ENCODE peak calls at places on chromosome 14, in six cellular contexts. One of them, this sample, is unnamed.

GRCh38 chr14:40841886-40842285 is 764.8 kb upstream of the LRFN5 start:
- DNase-seq in stimulated activated CD4-positive, alpha-beta T cell treated with anti-CD3 and anti-CD28 coated beads, TNF-alpha, amount 100 ng/mL, for 4 hours: no peak
- DNase-seq in epithelial cell of prostate: no peak
- DNase-seq in effector memory CD4-positive, alpha-beta T cell: no peak
- DNase-seq in D721Med: no peak
- DNase-seq in AG04450: no peak
- DNase-seq in this sample: no peak

GRCh38 chr14:102757646-102758045 is 19.6 kb upstream of the TRAF3 start:
- DNase-seq in D721Med: no peak
- DNase-seq in epithelial cell of prostate: no peak
- DNase-seq in stimulated activated CD4-positive, alpha-beta T cell treated with anti-CD3 and anti-CD28 coated beads, TNF-alpha, amount 100 ng/mL, for 4 hours: no peak
- DNase-seq in effector memory CD4-positive, alpha-beta T cell: no peak
- DNase-seq in AG04450: no peak
- DNase-seq in this sample: no peak

GRCh38 chr14:53875337-53875897 is 81.2 kb downstream of the BMP4 start:
- DNase-seq in epithelial cell of prostate: no peak
- DNase-seq in effector memory CD4-positive, alpha-beta T cell: no peak
- DNase-seq in D721Med: no peak
- DNase-seq in stimulated activated CD4-positive, alpha-beta T cell treated with anti-CD3 and anti-CD28 coated beads, TNF-alpha, amount 100 ng/mL, for 4 hours: no peak
- DNase-seq in AG04450: no peak
- DNase-seq in this sample: no peak

GRCh38 chr14:99773496-99774203 is 19.6 kb upstream of the EML1 start:
- DNase-seq in epithelial cell of prostate: no peak
- DNase-seq in effector memory CD4-positive, alpha-beta T cell: no peak
- DNase-seq in D721Med: no peak
- DNase-seq in AG04450: no peak
- DNase-seq in stimulated activated CD4-positive, alpha-beta T cell treated with anti-CD3 and anti-CD28 coated beads, TNF-alpha, amount 100 ng/mL, for 4 hours: no peak
- DNase-seq in this sample: no peak

GRCh38 chr14:68235011-68235410 is 415.4 kb downstream of the RAD51B start:
- DNase-seq in epithelial cell of prostate: no peak
- DNase-seq in D721Med: no peak
- DNase-seq in stimulated activated CD4-positive, alpha-beta T cell treated with anti-CD3 and anti-CD28 coated beads, TNF-alpha, amount 100 ng/mL, for 4 hours: no peak
- DNase-seq in effector memory CD4-positive, alpha-beta T cell: no peak
- DNase-seq in AG04450: no peak
- DNase-seq in this sample: peak

GRCh38 chr14:32203928-32204357 is 874 bp upstream of the RNU6-8 start:
- DNase-seq in effector memory CD4-positive, alpha-beta T cell: no peak
- DNase-seq in epithelial cell of prostate: no peak
- DNase-seq in D721Med: no peak
- DNase-seq in stimulated activated CD4-positive, alpha-beta T cell treated with anti-CD3 and anti-CD28 coated beads, TNF-alpha, amount 100 ng/mL, for 4 hours: no peak
- DNase-seq in AG04450: no peak
- DNase-seq in this sample: no peak

GRCh38 chr14:91300957-91301356 is 56.5 kb upstream of the GPR68 start:
- DNase-seq in AG04450: no peak
- DNase-seq in D721Med: no peak
- DNase-seq in effector memory CD4-positive, alpha-beta T cell: no peak
- DNase-seq in stimulated activated CD4-positive, alpha-beta T cell treated with anti-CD3 and anti-CD28 coated beads, TNF-alpha, amount 100 ng/mL, for 4 hours: no peak
- DNase-seq in epithelial cell of prostate: no peak
- DNase-seq in this sample: no peak

GRCh38 chr14:95647926-95648325 is 38.3 kb upstream of the TCL1B start:
- DNase-seq in D721Med: no peak
- DNase-seq in AG04450: no peak
- DNase-seq in stimulated activated CD4-positive, alpha-beta T cell treated with anti-CD3 and anti-CD28 coated beads, TNF-alpha, amount 100 ng/mL, for 4 hours: no peak
- DNase-seq in effector memory CD4-positive, alpha-beta T cell: no peak
- DNase-seq in epithelial cell of prostate: no peak
- DNase-seq in this sample: no peak

GRCh38 chr14:69660344-69661193 is 49.2 kb downstream of the SUSD6 start:
- DNase-seq in D721Med: no peak
- DNase-seq in effector memory CD4-positive, alpha-beta T cell: no peak
- DNase-seq in epithelial cell of prostate: no peak
- DNase-seq in stimulated activated CD4-positive, alpha-beta T cell treated with anti-CD3 and anti-CD28 coated beads, TNF-alpha, amount 100 ng/mL, for 4 hours: no peak
- DNase-seq in AG04450: no peak
- DNase-seq in this sample: no peak

GRCh38 chr14:37093364-37093763 is 79.0 kb downstream of the SLC25A21 start:
- DNase-seq in AG04450: no peak
- DNase-seq in epithelial cell of prostate: no peak
- DNase-seq in D721Med: no peak
- DNase-seq in effector memory CD4-positive, alpha-beta T cell: no peak
- DNase-seq in stimulated activated CD4-positive, alpha-beta T cell treated with anti-CD3 and anti-CD28 coated beads, TNF-alpha, amount 100 ng/mL, for 4 hours: no peak
- DNase-seq in this sample: no peak

GRCh38 chr14:73997944-73998451 is 21.1 kb downstream of the ENTPD5 start:
- DNase-seq in AG04450: no peak
- DNase-seq in stimulated activated CD4-positive, alpha-beta T cell treated with anti-CD3 and anti-CD28 coated beads, TNF-alpha, amount 100 ng/mL, for 4 hours: no peak
- DNase-seq in D721Med: no peak
- DNase-seq in epithelial cell of prostate: no peak
- DNase-seq in effector memory CD4-positive, alpha-beta T cell: no peak
- DNase-seq in this sample: no peak

GRCh38 chr14:62308927-62309326 is 546.7 kb downstream of the SNAPC1 start:
- DNase-seq in D721Med: no peak
- DNase-seq in epithelial cell of prostate: no peak
- DNase-seq in stimulated activated CD4-positive, alpha-beta T cell treated with anti-CD3 and anti-CD28 coated beads, TNF-alpha, amount 100 ng/mL, for 4 hours: no peak
- DNase-seq in effector memory CD4-positive, alpha-beta T cell: no peak
- DNase-seq in AG04450: no peak
- DNase-seq in this sample: no peak

GRCh38 chr14:80024417-80024816 is 186.9 kb downstream of the DIO2 start:
- DNase-seq in stimulated activated CD4-positive, alpha-beta T cell treated with anti-CD3 and anti-CD28 coated beads, TNF-alpha, amount 100 ng/mL, for 4 hours: no peak
- DNase-seq in epithelial cell of prostate: no peak
- DNase-seq in AG04450: no peak
- DNase-seq in effector memory CD4-positive, alpha-beta T cell: no peak
- DNase-seq in D721Med: no peak
- DNase-seq in this sample: no peak

GRCh38 chr14:54676822-54677708 is 110.1 kb downstream of the SAMD4A start:
- DNase-seq in AG04450: peak
- DNase-seq in epithelial cell of prostate: no peak
- DNase-seq in effector memory CD4-positive, alpha-beta T cell: no peak
- DNase-seq in D721Med: no peak
- DNase-seq in stimulated activated CD4-positive, alpha-beta T cell treated with anti-CD3 and anti-CD28 coated beads, TNF-alpha, amount 100 ng/mL, for 4 hours: no peak
- DNase-seq in this sample: peak

GRCh38 chr14:101586531-101587402 is 25.5 kb downstream of the DIO3 start:
- DNase-seq in effector memory CD4-positive, alpha-beta T cell: no peak
- DNase-seq in epithelial cell of prostate: no peak
- DNase-seq in stimulated activated CD4-positive, alpha-beta T cell treated with anti-CD3 and anti-CD28 coated beads, TNF-alpha, amount 100 ng/mL, for 4 hours: no peak
- DNase-seq in D721Med: no peak
- DNase-seq in AG04450: no peak
- DNase-seq in this sample: no peak

This sample was measured in foreskin keratinocyte.